ENCODE peak calls at places on chromosomes 12 and 14, in five cellular contexts. Y, J, N, G and H are unnamed samples.

GRCh38 chr14:69574954-69575295 is 254 bp upstream of the CCDC177 start:
- DNase-seq in J (no peak), N (no peak), G (no peak), Y (no peak), H (no peak)

GRCh38 chr12:56948881-56949280 is 8.5 kb downstream of the RDH16 start:
- DNase-seq in J (no peak), Y (no peak), G (no peak), N (no peak), H (no peak)

GRCh38 chr14:95098984-95099599 is 58.2 kb downstream of the DICER1 start:
- DNase-seq in J (peak; percentile 63), N (peak; percentile 60), G (peak; percentile 57), Y (peak; percentile 77), H (no peak)

GRCh38 chr14:54730156-54730961 is 163.4 kb downstream of the SAMD4A start:
- DNase-seq in Y (no peak), J (no peak), G (no peak), N (no peak), H (no peak)

GRCh38 chr12:70919597-70920035 is 922 bp downstream of the PTPRR start:
- DNase-seq in Y (no peak), G (no peak), J (no peak), N (peak; percentile 75), H (no peak)

GRCh38 chr12:80445083-80445482 is 1.0 kb downstream of the PTPRQ start:
- DNase-seq in N (no peak), J (no peak), G (no peak), Y (no peak), H (no peak)

GRCh38 chr12:93060666-93061413 is 131.7 kb upstream of the EEA1 start:
- DNase-seq in J (peak; percentile 56), Y (no peak), G (no peak), N (no peak), H (peak; percentile 77)

GRCh38 chr14:101333335-101334280 is 227.7 kb upstream of the DIO3 start:
- DNase-seq in J (no peak), N (no peak), Y (no peak), G (no peak), H (no peak)

GRCh38 chr12:81705586-81705985 is 53.6 kb downstream of the PPFIA2 start:
- DNase-seq in N (no peak), Y (no peak), J (no peak), G (no peak), H (no peak)

GRCh38 chr14:100138082-100138787 is 21.2 kb downstream of the DEGS2 start:
- DNase-seq in Y (no peak), N (no peak), J (no peak), G (no peak), H (no peak)

GRCh38 chr14:79467837-79468236 is 743.5 kb downstream of the DIO2 start:
- DNase-seq in G (no peak), Y (no peak), N (no peak), J (no peak), H (no peak)

GRCh38 chr14:36928432-36928831 is 244.0 kb downstream of the SLC25A21 start:
- DNase-seq in N (no peak), Y (no peak), J (no peak), G (no peak), H (no peak)

GRCh38 chr12:96414637-96415036 is 14.4 kb upstream of the CDK17 start:
- DNase-seq in J (no peak), N (no peak), Y (no peak), G (no peak), H (no peak)

GRCh38 chr12:24416423-24417109 is 467.1 kb upstream of the SOX5 start:
- DNase-seq in J (no peak), Y (no peak), N (no peak), G (no peak), H (no peak)

GRCh38 chr12:123242083-123242904 is 9.1 kb downstream of the MTRFR start:
- DNase-seq in N (no peak), G (no peak), Y (no peak), J (no peak), H (no peak)

GRCh38 chr12:54725233-54725843 is 77.2 kb upstream of the DCD start:
- DNase-seq in N (peak; percentile 60), Y (no peak), G (no peak), J (no peak), H (no peak)

GRCh38 chr12:54719691-54720090 is 71.5 kb upstream of the DCD start:
- DNase-seq in Y (no peak), N (no peak), G (no peak), J (no peak), H (no peak)

GRCh38 chr12:54721312-54721711 is 73.1 kb upstream of the DCD start:
- DNase-seq in N (no peak), G (no peak), Y (no peak), J (no peak), H (no peak)

GRCh38 chr12:54723653-54724256 is 75.6 kb upstream of the DCD start:
- DNase-seq in Y (no peak), J (no peak), G (no peak), N (peak; percentile 46), H (no peak)
- TF ChIP-seq CTCF in Y (peak; percentile 17), J (no peak), G (peak; percentile 45), N (peak; percentile 71), H (no peak)

GRCh38 chr14:106585692-106586091 is 1059.3 kb downstream of the TMEM121 start:
- DNase-seq in Y (no peak), N (no peak), G (no peak), J (no peak), H (no peak)

DNA sequence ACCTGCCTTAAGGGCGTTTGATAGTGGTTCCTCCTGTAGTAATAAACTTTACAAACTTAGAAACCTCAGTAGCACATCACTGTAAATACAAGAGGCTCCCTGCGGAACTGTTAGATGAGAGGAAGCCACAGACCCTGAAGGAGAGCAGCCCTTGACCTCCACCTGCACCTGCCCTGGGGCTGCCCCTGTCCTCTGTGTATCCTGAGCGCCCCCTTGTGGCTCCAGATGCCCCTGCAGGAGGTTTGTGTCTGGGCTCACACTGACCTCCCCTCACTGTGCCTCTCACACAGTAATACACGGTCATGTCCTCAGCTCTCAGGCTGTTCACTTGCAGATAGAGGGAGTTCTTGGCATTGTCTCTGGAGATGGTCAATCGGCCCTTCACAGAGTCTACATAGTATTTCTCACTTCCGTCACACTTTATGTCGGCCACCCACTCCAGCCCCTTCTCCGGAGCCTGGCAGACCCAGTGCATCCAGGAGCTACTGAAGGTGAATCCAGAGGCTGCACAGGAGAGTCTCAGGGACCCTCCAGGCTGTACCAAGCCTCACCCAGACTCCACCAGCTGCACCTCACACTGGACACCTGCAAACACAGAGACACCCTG is 1059.8 kb downstream of the TMEM121 start:
- DNase-seq in J (no peak), G (no peak), Y (no peak), N (no peak), H (no peak)
- TF ChIP-seq CTCF in J (no peak), G (no peak), Y (no peak), N (no peak), H (no peak)

DNA sequence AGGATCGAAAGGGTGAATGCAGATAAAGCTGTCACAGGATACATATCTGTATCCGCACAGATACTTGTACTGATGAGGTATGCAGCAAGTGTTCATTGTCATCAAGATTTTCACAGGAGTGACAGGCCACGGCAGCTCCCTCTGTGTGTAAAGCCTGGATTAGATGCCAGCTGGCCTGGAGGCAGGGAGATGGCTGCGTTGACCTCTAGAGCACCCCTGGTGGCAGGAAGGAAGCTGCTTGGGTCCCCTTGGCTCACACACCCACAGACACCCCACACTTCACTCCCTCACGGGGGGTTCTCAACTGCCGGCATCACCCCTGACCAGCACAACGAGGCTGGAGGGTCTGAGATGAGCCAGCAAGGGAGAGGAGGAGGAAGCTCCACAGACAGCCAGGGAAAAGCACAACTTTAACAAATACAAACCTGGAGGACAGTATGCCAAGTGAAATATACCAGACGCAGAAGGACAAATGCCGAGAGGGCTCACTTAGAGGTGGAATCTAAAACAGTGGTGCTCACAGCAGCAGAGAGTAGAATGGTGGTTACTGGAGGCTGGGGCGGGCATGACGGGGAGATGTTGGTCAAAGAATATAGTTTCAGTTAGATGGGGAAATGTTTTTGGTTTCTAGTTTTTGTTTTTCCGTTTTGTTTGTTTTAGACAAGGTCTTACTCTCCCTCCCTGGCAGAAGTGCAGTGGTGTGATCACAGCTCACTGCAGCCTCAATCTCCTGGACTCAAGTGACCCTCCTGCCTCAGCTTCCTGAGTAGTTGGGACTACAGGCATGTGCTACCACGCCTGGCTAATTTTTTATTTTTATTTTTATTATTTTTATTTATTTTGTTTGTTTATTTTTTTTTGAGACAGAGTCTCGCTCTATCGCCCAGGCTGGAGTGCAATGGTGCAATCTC is 45.7 kb downstream of the TEAD4 start:
- DNase-seq in Y (peak; percentile 49), N (no peak), J (no peak), G (no peak), H (no peak)
- TF ChIP-seq CTCF in Y (peak; percentile 29), N (peak; percentile 61), J (no peak), G (no peak), H (no peak)

GRCh38 chr12:823043-823698 is 70.8 kb downstream of the WNK1 start:
- DNase-seq in Y (no peak), J (no peak), N (no peak), G (no peak), H (no peak)

GRCh38 chr12:817941-818600 is 65.7 kb downstream of the WNK1 start:
- DNase-seq in N (no peak), Y (no peak), G (no peak), J (no peak), H (no peak)

GRCh38 chr12:820336-820735 is 68.0 kb downstream of the WNK1 start:
- DNase-seq in Y (no peak), J (no peak), N (no peak), G (no peak), H (no peak)

DNA sequence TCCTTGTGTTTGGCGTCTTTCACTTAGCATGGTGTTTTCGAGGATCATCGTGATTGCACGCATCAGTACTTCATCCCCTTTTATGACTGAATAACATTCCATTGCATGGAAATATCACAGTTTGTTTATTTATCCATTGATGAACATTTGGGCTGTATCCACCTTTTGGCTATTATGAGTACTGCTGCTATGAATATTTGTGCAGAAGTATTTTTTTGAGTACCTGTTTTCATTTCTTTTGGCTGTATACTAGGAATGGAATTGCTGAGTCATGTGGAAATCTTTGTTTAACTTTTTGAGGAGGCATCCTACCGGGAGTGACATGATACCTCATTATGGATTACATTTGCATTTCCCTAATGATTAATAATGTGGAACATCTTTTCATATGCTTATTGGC is 66.4 kb downstream of the WNK1 start:
- DNase-seq in N (no peak), Y (no peak), J (no peak), G (no peak), H (no peak)
- TF ChIP-seq CTCF in N (no peak), Y (no peak), J (no peak), G (peak; percentile 23), H (no peak)

GRCh38 chr12:110338754-110339153 is 57.7 kb downstream of the ATP2A2 start:
- DNase-seq in Y (no peak), N (no peak), J (no peak), G (no peak), H (no peak)
- TF ChIP-seq CTCF in Y (no peak), N (peak; percentile 43), J (no peak), G (no peak), H (no peak)